ENCODE peak calls at places on chromosome 15, in ten cellular contexts. One of them, this sample, is unnamed.

GRCh38 chr15:45454825-45455224 is 67.7 kb downstream of the SLC30A4 start:
- DNase-seq in OCI-LY7: peak
- DNase-seq in A549: peak
- DNase-seq in tibial artery: no peak
- DNase-seq in HepG2: no peak
- DNase-seq in CD8-positive, alpha-beta T cell: peak
- DNase-seq in astrocyte of the spinal cord: peak
- DNase-seq in tibial nerve: peak
- DNase-seq in stomach: peak
- DNase-seq in body of pancreas: peak
- DNase-seq in this sample: peak

GRCh38 chr15:43484455-43484854 is 8.5 kb downstream of the TP53BP1 start:
- DNase-seq in OCI-LY7: no peak
- DNase-seq in A549: no peak
- DNase-seq in tibial artery: no peak
- DNase-seq in HepG2: no peak
- DNase-seq in CD8-positive, alpha-beta T cell: no peak
- DNase-seq in astrocyte of the spinal cord: no peak
- DNase-seq in tibial nerve: no peak
- DNase-seq in stomach: no peak
- DNase-seq in body of pancreas: no peak
- DNase-seq in this sample: no peak

GRCh38 chr15:40420793-40421192 is 15.2 kb downstream of the IVD start:
- DNase-seq in OCI-LY7: no peak
- DNase-seq in A549: no peak
- DNase-seq in tibial artery: no peak
- DNase-seq in HepG2: no peak
- DNase-seq in CD8-positive, alpha-beta T cell: no peak
- DNase-seq in astrocyte of the spinal cord: no peak
- DNase-seq in tibial nerve: no peak
- DNase-seq in stomach: peak
- DNase-seq in body of pancreas: peak
- DNase-seq in this sample: no peak

GRCh38 chr15:44726568-44727461 is 9.5 kb upstream of the TRIM69 start:
- DNase-seq in OCI-LY7: peak
- DNase-seq in A549: peak
- DNase-seq in tibial artery: no peak
- DNase-seq in HepG2: peak
- DNase-seq in CD8-positive, alpha-beta T cell: peak
- DNase-seq in astrocyte of the spinal cord: peak
- DNase-seq in tibial nerve: peak
- DNase-seq in stomach: peak
- DNase-seq in body of pancreas: peak
- DNase-seq in this sample: peak

GRCh38 chr15:72058590-72058989 is 59.4 kb downstream of the MYO9A start:
- DNase-seq in OCI-LY7: no peak
- DNase-seq in A549: no peak
- DNase-seq in tibial artery: no peak
- DNase-seq in HepG2: no peak
- DNase-seq in CD8-positive, alpha-beta T cell: no peak
- DNase-seq in astrocyte of the spinal cord: no peak
- DNase-seq in tibial nerve: no peak
- DNase-seq in stomach: no peak
- DNase-seq in body of pancreas: no peak
- DNase-seq in this sample: no peak

GRCh38 chr15:94002026-94002425 is 229.3 kb upstream of the MCTP2 start:
- DNase-seq in OCI-LY7: no peak
- DNase-seq in A549: no peak
- DNase-seq in tibial artery: no peak
- DNase-seq in HepG2: no peak
- DNase-seq in CD8-positive, alpha-beta T cell: no peak
- DNase-seq in astrocyte of the spinal cord: no peak
- DNase-seq in tibial nerve: no peak
- DNase-seq in stomach: no peak
- DNase-seq in body of pancreas: no peak
- DNase-seq in this sample: no peak

GRCh38 chr15:74422723-74423442 is 10.9 kb downstream of the SEMA7A start:
- DNase-seq in OCI-LY7: no peak
- DNase-seq in A549: no peak
- DNase-seq in tibial artery: no peak
- DNase-seq in HepG2: peak
- DNase-seq in CD8-positive, alpha-beta T cell: no peak
- DNase-seq in astrocyte of the spinal cord: peak
- DNase-seq in tibial nerve: no peak
- DNase-seq in stomach: no peak
- DNase-seq in body of pancreas: no peak
- DNase-seq in this sample: no peak

GRCh38 chr15:28873585-28874139 is 12.1 kb upstream of the APBA2 start:
- DNase-seq in OCI-LY7: no peak
- DNase-seq in A549: no peak
- DNase-seq in tibial artery: no peak
- DNase-seq in HepG2: no peak
- DNase-seq in CD8-positive, alpha-beta T cell: peak
- DNase-seq in astrocyte of the spinal cord: no peak
- DNase-seq in tibial nerve: no peak
- DNase-seq in stomach: no peak
- DNase-seq in body of pancreas: peak
- DNase-seq in this sample: no peak

GRCh38 chr15:75063338-75063737 is 39.9 kb downstream of the PPCDC start:
- DNase-seq in OCI-LY7: no peak
- DNase-seq in A549: no peak
- DNase-seq in tibial artery: no peak
- DNase-seq in HepG2: no peak
- DNase-seq in CD8-positive, alpha-beta T cell: no peak
- DNase-seq in astrocyte of the spinal cord: peak
- DNase-seq in tibial nerve: no peak
- DNase-seq in stomach: no peak
- DNase-seq in body of pancreas: no peak
- DNase-seq in this sample: no peak

GRCh38 chr15:40543631-40544294 is 21.1 kb downstream of the CCDC32 start:
- DNase-seq in OCI-LY7: peak
- DNase-seq in A549: no peak
- DNase-seq in tibial artery: no peak
- DNase-seq in HepG2: no peak
- DNase-seq in CD8-positive, alpha-beta T cell: no peak
- DNase-seq in astrocyte of the spinal cord: no peak
- DNase-seq in tibial nerve: no peak
- DNase-seq in stomach: no peak
- DNase-seq in body of pancreas: no peak
- DNase-seq in this sample: no peak

GRCh38 chr15:49199666-49200065 is 29.6 kb downstream of the GALK2 start:
- DNase-seq in OCI-LY7: no peak
- DNase-seq in A549: no peak
- DNase-seq in tibial artery: no peak
- DNase-seq in HepG2: no peak
- DNase-seq in CD8-positive, alpha-beta T cell: no peak
- DNase-seq in astrocyte of the spinal cord: no peak
- DNase-seq in tibial nerve: no peak
- DNase-seq in stomach: no peak
- DNase-seq in body of pancreas: no peak
- DNase-seq in this sample: no peak

GRCh38 chr15:38707802-38708671 is 143.4 kb upstream of the RASGRP1 start:
- DNase-seq in OCI-LY7: peak
- DNase-seq in A549: peak
- DNase-seq in tibial artery: no peak
- DNase-seq in HepG2: peak
- DNase-seq in CD8-positive, alpha-beta T cell: peak
- DNase-seq in astrocyte of the spinal cord: peak
- DNase-seq in tibial nerve: peak
- DNase-seq in stomach: peak
- DNase-seq in body of pancreas: peak
- DNase-seq in this sample: no peak

GRCh38 chr15:59170295-59170881 is 36.3 kb upstream of the LDHAL6B start:
- DNase-seq in OCI-LY7: no peak
- DNase-seq in A549: no peak
- DNase-seq in tibial artery: peak
- DNase-seq in HepG2: peak
- DNase-seq in CD8-positive, alpha-beta T cell: no peak
- DNase-seq in astrocyte of the spinal cord: peak
- DNase-seq in tibial nerve: peak
- DNase-seq in stomach: peak
- DNase-seq in body of pancreas: peak
- DNase-seq in this sample: no peak

GRCh38 chr15:38072007-38072506 is 137.6 kb downstream of the TMCO5A start:
- DNase-seq in OCI-LY7: no peak
- DNase-seq in A549: no peak
- DNase-seq in tibial artery: no peak
- DNase-seq in HepG2: no peak
- DNase-seq in CD8-positive, alpha-beta T cell: no peak
- DNase-seq in astrocyte of the spinal cord: no peak
- DNase-seq in tibial nerve: no peak
- DNase-seq in stomach: no peak
- DNase-seq in body of pancreas: no peak
- DNase-seq in this sample: peak

GRCh38 chr15:67180514-67181191 is 73.8 kb downstream of the AAGAB start:
- DNase-seq in OCI-LY7: no peak
- DNase-seq in A549: no peak
- DNase-seq in tibial artery: peak
- DNase-seq in HepG2: no peak
- DNase-seq in CD8-positive, alpha-beta T cell: no peak
- DNase-seq in astrocyte of the spinal cord: no peak
- DNase-seq in tibial nerve: no peak
- DNase-seq in stomach: no peak
- DNase-seq in body of pancreas: no peak
- DNase-seq in this sample: no peak

GRCh38 chr15:67183443-67184169 is 70.9 kb downstream of the AAGAB start:
- DNase-seq in OCI-LY7: no peak
- DNase-seq in A549: no peak
- DNase-seq in tibial artery: peak
- DNase-seq in HepG2: peak
- DNase-seq in CD8-positive, alpha-beta T cell: no peak
- DNase-seq in astrocyte of the spinal cord: peak
- DNase-seq in tibial nerve: peak
- DNase-seq in stomach: no peak
- DNase-seq in body of pancreas: no peak
- DNase-seq in this sample: no peak

GRCh38 chr15:67179411-67179995 is 75.0 kb downstream of the AAGAB start:
- DNase-seq in OCI-LY7: no peak
- DNase-seq in A549: no peak
- DNase-seq in tibial artery: peak
- DNase-seq in HepG2: no peak
- DNase-seq in CD8-positive, alpha-beta T cell: no peak
- DNase-seq in astrocyte of the spinal cord: no peak
- DNase-seq in tibial nerve: no peak
- DNase-seq in stomach: no peak
- DNase-seq in body of pancreas: no peak
- DNase-seq in this sample: no peak

GRCh38 chr15:67180035-67180434 is 74.4 kb downstream of the AAGAB start:
- DNase-seq in OCI-LY7: no peak
- DNase-seq in A549: no peak
- DNase-seq in tibial artery: peak
- DNase-seq in HepG2: no peak
- DNase-seq in CD8-positive, alpha-beta T cell: no peak
- DNase-seq in astrocyte of the spinal cord: no peak
- DNase-seq in tibial nerve: no peak
- DNase-seq in stomach: no peak
- DNase-seq in body of pancreas: no peak
- DNase-seq in this sample: no peak

DNA sequence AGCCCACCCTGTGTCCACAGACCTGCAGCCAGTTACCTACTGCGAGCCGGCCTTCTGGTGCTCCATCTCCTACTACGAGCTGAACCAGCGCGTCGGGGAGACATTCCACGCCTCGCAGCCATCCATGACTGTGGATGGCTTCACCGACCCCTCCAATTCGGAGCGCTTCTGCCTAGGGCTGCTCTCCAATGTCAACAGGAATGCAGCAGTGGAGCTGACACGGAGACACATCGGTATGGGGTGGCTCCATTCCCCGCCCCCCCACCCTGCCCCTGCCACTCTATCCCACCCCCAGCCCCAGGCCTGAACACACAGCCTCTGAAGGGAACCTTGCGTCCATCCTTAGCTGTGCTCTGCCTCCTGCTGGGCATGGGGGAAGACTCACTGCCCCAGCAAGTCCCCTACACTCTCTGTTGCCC is 73.2 kb downstream of the AAGAB start:
- DNase-seq in OCI-LY7: peak
- DNase-seq in A549: no peak
- DNase-seq in tibial artery: peak
- DNase-seq in HepG2: no peak
- DNase-seq in CD8-positive, alpha-beta T cell: no peak
- DNase-seq in astrocyte of the spinal cord: no peak
- DNase-seq in tibial nerve: no peak
- DNase-seq in stomach: no peak
- DNase-seq in body of pancreas: no peak
- DNase-seq in this sample: no peak
- TF ChIP-seq CTCF in OCI-LY7: no peak
- TF ChIP-seq CTCF in A549: no peak
- TF ChIP-seq CTCF in tibial artery: no peak
- TF ChIP-seq CTCF in HepG2: peak
- TF ChIP-seq CTCF in CD8-positive, alpha-beta T cell: no peak
- TF ChIP-seq CTCF in astrocyte of the spinal cord: no peak
- TF ChIP-seq CTCF in tibial nerve: no peak
- TF ChIP-seq CTCF in stomach: no peak
- TF ChIP-seq CTCF in body of pancreas: no peak
- TF ChIP-seq CTCF in this sample: peak

DNA sequence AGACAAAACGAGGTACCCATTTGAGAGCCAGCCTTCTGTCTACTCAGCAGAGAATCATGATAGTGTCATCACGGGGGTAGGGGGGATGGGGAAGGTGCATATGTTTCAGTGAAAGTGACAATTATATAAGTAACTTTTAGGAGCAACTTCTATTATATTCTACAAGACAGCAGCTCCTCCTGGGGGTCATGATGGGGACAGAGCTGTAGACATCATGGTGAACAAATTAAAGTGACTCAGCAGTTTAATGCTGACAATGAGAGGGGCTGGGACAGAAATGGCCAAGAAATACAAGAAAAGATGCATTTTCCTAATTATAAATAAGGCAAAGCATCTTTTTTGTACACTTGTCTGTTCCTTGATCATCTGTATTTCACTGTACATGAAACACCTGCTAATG is 11.8 kb downstream of the CAPN3 start:
- DNase-seq in OCI-LY7: peak
- DNase-seq in A549: no peak
- DNase-seq in tibial artery: no peak
- DNase-seq in HepG2: peak
- DNase-seq in CD8-positive, alpha-beta T cell: no peak
- DNase-seq in astrocyte of the spinal cord: no peak
- DNase-seq in tibial nerve: no peak
- DNase-seq in stomach: no peak
- DNase-seq in body of pancreas: no peak
- DNase-seq in this sample: peak
- TF ChIP-seq CTCF in OCI-LY7: peak
- TF ChIP-seq CTCF in A549: no peak
- TF ChIP-seq CTCF in tibial artery: no peak
- TF ChIP-seq CTCF in HepG2: peak
- TF ChIP-seq CTCF in CD8-positive, alpha-beta T cell: no peak
- TF ChIP-seq CTCF in astrocyte of the spinal cord: no peak
- TF ChIP-seq CTCF in tibial nerve: no peak
- TF ChIP-seq CTCF in stomach: no peak
- TF ChIP-seq CTCF in body of pancreas: no peak
- TF ChIP-seq CTCF in this sample: peak

GRCh38 chr15:78914027-78914764 is 30.6 kb downstream of the CTSH start:
- DNase-seq in OCI-LY7: no peak
- DNase-seq in A549: peak
- DNase-seq in tibial artery: peak
- DNase-seq in HepG2: peak
- DNase-seq in CD8-positive, alpha-beta T cell: no peak
- DNase-seq in astrocyte of the spinal cord: no peak
- DNase-seq in tibial nerve: peak
- DNase-seq in stomach: peak
- DNase-seq in body of pancreas: peak
- DNase-seq in this sample: no peak
- TF ChIP-seq CTCF in OCI-LY7: peak
- TF ChIP-seq CTCF in A549: no peak
- TF ChIP-seq CTCF in tibial artery: peak
- TF ChIP-seq CTCF in HepG2: peak
- TF ChIP-seq CTCF in CD8-positive, alpha-beta T cell: no peak
- TF ChIP-seq CTCF in astrocyte of the spinal cord: peak
- TF ChIP-seq CTCF in tibial nerve: peak
- TF ChIP-seq CTCF in stomach: no peak
- TF ChIP-seq CTCF in body of pancreas: peak
- TF ChIP-seq CTCF in this sample: peak

GRCh38 chr15:48191574-48192225 is at the start of gene CTXN2:
- DNase-seq in OCI-LY7: no peak
- DNase-seq in A549: no peak
- DNase-seq in tibial artery: no peak
- DNase-seq in HepG2: no peak
- DNase-seq in CD8-positive, alpha-beta T cell: no peak
- DNase-seq in astrocyte of the spinal cord: no peak
- DNase-seq in tibial nerve: no peak
- DNase-seq in stomach: no peak
- DNase-seq in body of pancreas: peak
- DNase-seq in this sample: no peak
- TF ChIP-seq CTCF in OCI-LY7: no peak
- TF ChIP-seq CTCF in A549: no peak
- TF ChIP-seq CTCF in tibial artery: no peak
- TF ChIP-seq CTCF in HepG2: no peak
- TF ChIP-seq CTCF in CD8-positive, alpha-beta T cell: no peak
- TF ChIP-seq CTCF in astrocyte of the spinal cord: no peak
- TF ChIP-seq CTCF in tibial nerve: no peak
- TF ChIP-seq CTCF in stomach: no peak
- TF ChIP-seq CTCF in body of pancreas: no peak
- TF ChIP-seq CTCF in this sample: no peak